ENCODE peak calls at places on chromosomes 4 and X, in four cellular contexts. Q, A, F and Y are unnamed samples.

GRCh38 chrX:7286461-7286860 is 138.5 kb upstream of the PUDP start:
- DNase-seq in Q (no peak), A (no peak), F (no peak), Y (no peak)

GRCh38 chr4:88697113-88697512 is 516 bp downstream of the NAP1L5 start:
- DNase-seq in Q (peak; percentile 9), A (no peak), F (peak; percentile 10), Y (peak; percentile 16)

GRCh38 chr4:69995526-69996016 is at the start of gene STATH:
- DNase-seq in Q (no peak), A (no peak), F (no peak), Y (no peak)

GRCh38 chr4:122702939-122703338 is 29.6 kb upstream of the BBS12 start:
- DNase-seq in Q (no peak), A (no peak), F (no peak), Y (peak; percentile 61)

GRCh38 chrX:34126011-34126410 is 6.1 kb downstream of the FAM47A start:
- DNase-seq in Q (no peak), A (no peak), F (no peak), Y (no peak)

GRCh38 chr4:171875291-171875690 is 62.1 kb downstream of the GALNTL6 start:
- DNase-seq in Q (no peak), A (no peak), F (no peak), Y (no peak)

GRCh38 chr4:147741190-147741788 is 9.4 kb downstream of the ARHGAP10 start:
- DNase-seq in Q (no peak), A (no peak), F (no peak), Y (no peak)

GRCh38 chr4:128163177-128164117 is 102.3 kb downstream of the LARP1B start:
- DNase-seq in Q (no peak), A (no peak), F (no peak), Y (no peak)

GRCh38 chr4:89307446-89308160 is at the start of gene GPRIN3:
- DNase-seq in Q (peak; percentile 68), A (peak; percentile 51), F (peak; percentile 32), Y (peak; percentile 66)

GRCh38 chrX:41559662-41560061 is 112.5 kb downstream of the NYX start:
- DNase-seq in Q (no peak), A (no peak), F (no peak), Y (no peak)

GRCh38 chr4:151931563-151931962 is 170.8 kb upstream of the GATB start:
- DNase-seq in Q (no peak), A (no peak), F (no peak), Y (no peak)

GRCh38 chr4:154908168-154908567 is 127.1 kb downstream of the RBM46 start:
- DNase-seq in Q (no peak), A (no peak), F (no peak), Y (no peak)